ENCODE peak calls at places on chromosomes 4 and X, in nine cellular contexts. I is GM06990, H is psoas muscle, E is AG10803, P is keratinocyte, G is SK-N-SH, C is OCI-LY7, A is endothelial cell of umbilical vein, Z is tibial artery. W is an unnamed sample.

GRCh38 chr4:132683957-132684356 is 465.1 kb upstream of the PCDH10 start:
- DNase-seq in I (no peak), H (no peak), E (no peak), P (no peak), G (no peak), C (peak), A (no peak), Z (no peak), W (no peak)

GRCh38 chrX:10496345-10496965 is 123.9 kb downstream of the MID1 start:
- DNase-seq in I (no peak), H (no peak), E (peak), P (no peak), G (peak), C (no peak), A (peak), Z (no peak), W (peak)

GRCh38 chr4:61938250-61938846 is 738.2 kb downstream of the ADGRL3 start:
- DNase-seq in I (no peak), H (no peak), E (no peak), P (no peak), G (peak), C (no peak), A (no peak), Z (no peak), W (no peak)

GRCh38 chrX:150227321-150227860 is 135.7 kb upstream of the MAMLD1 start:
- DNase-seq in I (no peak), H (no peak), E (no peak), P (no peak), G (no peak), C (no peak), A (no peak), Z (no peak), W (no peak)

GRCh38 chr4:1720163-1720983 is 750 bp downstream of the TMEM129 start:
- DNase-seq in I (peak), H (peak), E (peak), P (no peak), G (peak), C (peak), A (peak), Z (peak), W (peak)

GRCh38 chrX:18377802-18378201 is 23.3 kb upstream of the SCML2 start:
- DNase-seq in I (no peak), H (no peak), E (peak), P (no peak), G (peak), C (peak), A (peak), Z (no peak), W (no peak)

GRCh38 chrX:108219949-108220601 is 128.5 kb downstream of the ATG4A start:
- DNase-seq in I (no peak), H (no peak), E (no peak), P (no peak), G (no peak), C (no peak), A (no peak), Z (no peak), W (no peak)

GRCh38 chr4:95289028-95289634 is 259.6 kb downstream of the UNC5C start:
- DNase-seq in I (no peak), H (no peak), E (no peak), P (no peak), G (no peak), C (peak), A (peak), Z (no peak), W (no peak)

GRCh38 chrX:105618393-105619101 is 203.8 kb upstream of the NRK start:
- DNase-seq in I (no peak), H (no peak), E (no peak), P (no peak), G (no peak), C (no peak), A (no peak), Z (no peak), W (no peak)

GRCh38 chrX:38864165-38864564 is 62.9 kb downstream of the MID1IP1 start:
- DNase-seq in I (no peak), H (no peak), E (peak), P (no peak), G (no peak), C (no peak), A (no peak), Z (no peak), W (peak)

GRCh38 chr4:139875456-139875855 is 209.8 kb downstream of the MGST2 start:
- DNase-seq in I (no peak), H (no peak), E (no peak), P (no peak), G (no peak), C (no peak), A (no peak), Z (no peak), W (no peak)

GRCh38 chr4:118981839-118982381 is 93.3 kb downstream of the SYNPO2 start:
- DNase-seq in I (no peak), H (peak), E (peak), P (peak), G (peak), C (peak), A (peak), Z (peak), W (peak)

GRCh38 chrX:41382699-41383645 is 49.0 kb downstream of the DDX3X start:
- DNase-seq in I (no peak), H (no peak), E (peak), P (no peak), G (no peak), C (no peak), A (no peak), Z (no peak), W (peak)

GRCh38 chr4:42416017-42416416 is 18.7 kb downstream of the SHISA3 start:
- DNase-seq in I (no peak), H (no peak), E (no peak), P (no peak), G (no peak), C (peak), A (no peak), Z (no peak), W (no peak)

GRCh38 chr4:186725422-186726149 is 1.9 kb upstream of the FAT1 start:
- DNase-seq in I (no peak), H (peak), E (peak), P (no peak), G (peak), C (no peak), A (peak), Z (peak), W (peak)

DNA sequence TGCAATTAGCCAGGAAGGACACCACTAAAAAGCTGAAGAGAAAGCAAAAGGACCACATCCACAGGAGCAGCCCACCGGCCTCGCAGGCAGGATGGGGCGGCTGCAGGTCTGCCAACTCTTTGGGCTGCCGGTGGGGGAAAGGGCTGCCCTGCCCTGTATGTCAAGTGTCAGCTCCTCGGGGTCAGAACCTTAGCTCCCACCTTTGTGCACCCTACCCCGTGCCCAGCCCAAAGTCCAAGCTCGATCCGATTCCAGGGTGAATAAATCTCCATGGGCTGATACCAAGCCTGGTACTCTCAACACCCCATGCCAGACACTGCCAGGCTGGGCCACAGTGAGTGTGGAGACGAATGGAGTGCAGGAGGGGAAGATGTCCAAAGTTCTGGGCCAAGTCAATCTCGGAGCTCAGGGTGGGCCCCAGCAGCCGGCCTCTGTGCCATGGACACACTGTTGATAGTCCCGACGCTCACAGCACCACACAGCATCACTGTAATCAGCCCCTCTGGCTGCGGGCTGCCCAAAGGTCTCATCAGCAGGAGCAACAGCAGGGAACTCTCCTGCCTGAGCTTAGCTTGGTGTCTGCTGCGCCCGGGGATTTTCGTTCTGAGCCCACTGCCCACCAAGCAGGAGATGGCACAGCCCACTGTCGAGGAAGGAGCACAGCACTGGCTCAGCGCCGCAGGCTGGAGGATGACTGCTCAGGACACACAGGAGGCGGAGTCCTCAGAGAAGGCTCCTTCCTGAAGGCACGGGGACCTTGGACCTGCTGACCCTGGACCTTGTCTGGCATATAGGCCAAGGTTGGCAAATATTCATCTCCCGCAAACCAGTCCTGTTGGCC is 84.4 kb downstream of the JAKMIP1 start:
- DNase-seq in I (no peak), H (no peak), E (no peak), P (no peak), G (no peak), C (no peak), A (no peak), Z (no peak), W (no peak)
- TF ChIP-seq CTCF in I (no peak), H (no peak), E (no peak), P (no peak), G (no peak), C (no peak), A (no peak), Z (no peak), W (no peak)

GRCh38 chrX:153649178-153649914 is 2.3 kb downstream of the DUSP9 start:
- DNase-seq in I (no peak), H (no peak), E (no peak), P (no peak), G (peak), C (peak), A (no peak), Z (no peak), W (no peak)

GRCh38 chrX:153646620-153647373 is at the start of gene DUSP9:
- DNase-seq in I (no peak), H (no peak), E (no peak), P (no peak), G (peak), C (no peak), A (peak), Z (no peak), W (no peak)

GRCh38 chrX:153648358-153649177 is 1.6 kb downstream of the DUSP9 start:
- DNase-seq in I (no peak), H (no peak), E (no peak), P (no peak), G (peak), C (no peak), A (no peak), Z (no peak), W (no peak)

GRCh38 chrX:153645921-153646481 is 1.0 kb upstream of the DUSP9 start:
- DNase-seq in I (no peak), H (no peak), E (no peak), P (no peak), G (no peak), C (no peak), A (no peak), Z (no peak), W (no peak)

GRCh38 chrX:153647461-153648357 is 706 bp downstream of the DUSP9 start:
- DNase-seq in I (no peak), H (no peak), E (no peak), P (no peak), G (peak), C (no peak), A (no peak), Z (no peak), W (peak)
- H3K4me3 ChIP-seq in I (no peak), H (peak), E (no peak), P (no peak), G (no peak), C (no peak), A (no peak), Z (no peak), W (no peak)

GRCh38 chrX:23634181-23634580 is 33.1 kb upstream of the PRDX4 start:
- DNase-seq in I (no peak), H (no peak), E (no peak), P (no peak), G (peak), C (no peak), A (peak), Z (no peak), W (peak)
- TF ChIP-seq CTCF in I (no peak), H (peak), E (no peak), P (no peak), G (peak), C (peak), A (no peak), Z (no peak), W (no peak)

GRCh38 chr4:184437988-184438774 is 36.2 kb downstream of the IRF2 start:
- DNase-seq in I (no peak), H (no peak), E (no peak), P (no peak), G (no peak), C (peak), A (no peak), Z (no peak), W (no peak)

GRCh38 chr4:184437565-184437964 is 36.8 kb downstream of the IRF2 start:
- DNase-seq in I (no peak), H (no peak), E (no peak), P (no peak), G (no peak), C (no peak), A (no peak), Z (no peak), W (no peak)

GRCh38 chr4:184439856-184440592 is 34.3 kb downstream of the IRF2 start:
- DNase-seq in I (no peak), H (no peak), E (peak), P (no peak), G (no peak), C (no peak), A (no peak), Z (no peak), W (no peak)

GRCh38 chr4:184440593-184441358 is 33.6 kb downstream of the IRF2 start:
- DNase-seq in I (no peak), H (no peak), E (no peak), P (no peak), G (no peak), C (no peak), A (no peak), Z (no peak), W (no peak)

GRCh38 chr4:184439386-184439785 is 35.0 kb downstream of the IRF2 start:
- DNase-seq in I (no peak), H (no peak), E (no peak), P (no peak), G (no peak), C (no peak), A (no peak), Z (no peak), W (peak)
- H3K4me3 ChIP-seq in I (no peak), H (no peak), E (no peak), P (no peak), G (no peak), C (no peak), A (no peak), Z (no peak), W (no peak)

GRCh38 chr4:26763063-26763462 is 97.6 kb upstream of the STIM2 start:
- DNase-seq in I (no peak), H (no peak), E (no peak), P (no peak), G (no peak), C (peak), A (no peak), Z (no peak), W (no peak)

GRCh38 chr4:26763649-26764048 is 97.0 kb upstream of the STIM2 start:
- DNase-seq in I (no peak), H (no peak), E (no peak), P (no peak), G (no peak), C (no peak), A (no peak), Z (no peak), W (no peak)

GRCh38 chr4:26762650-26763049 is 98.0 kb upstream of the STIM2 start:
- DNase-seq in I (no peak), H (no peak), E (no peak), P (no peak), G (no peak), C (no peak), A (peak), Z (no peak), W (no peak)

GRCh38 chr4:26766142-26766541 is 94.5 kb upstream of the STIM2 start:
- DNase-seq in I (no peak), H (no peak), E (no peak), P (no peak), G (no peak), C (no peak), A (no peak), Z (peak), W (no peak)

GRCh38 chr4:26765515-26765914 is 95.1 kb upstream of the STIM2 start:
- DNase-seq in I (no peak), H (no peak), E (no peak), P (no peak), G (no peak), C (no peak), A (no peak), Z (no peak), W (peak)
- TF ChIP-seq CTCF in I (no peak), H (no peak), E (no peak), P (no peak), G (no peak), C (no peak), A (no peak), Z (no peak), W (no peak)

DNA sequence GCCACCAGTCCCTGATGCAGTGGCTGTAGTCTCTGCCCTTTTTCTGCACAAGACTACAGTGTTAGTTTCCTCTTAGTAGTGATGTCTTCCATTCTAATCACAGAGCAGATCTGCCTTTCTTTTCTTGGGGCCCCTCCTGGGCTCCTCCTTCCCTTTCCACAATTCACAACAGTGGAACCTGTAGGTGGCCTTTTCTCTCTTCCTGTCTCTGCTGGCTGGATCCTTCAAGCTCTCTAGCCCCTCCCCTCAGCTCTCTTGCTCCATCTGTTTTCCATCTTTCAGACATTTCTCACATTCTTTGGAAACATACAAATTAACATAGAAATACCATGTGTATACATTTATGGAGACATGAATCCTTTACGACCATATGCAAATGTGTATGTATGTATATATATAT is 284 bp upstream of the SPIN2A start:
- DNase-seq in I (no peak), H (no peak), E (peak), P (no peak), G (no peak), C (no peak), A (no peak), Z (no peak), W (peak)
- H3K4me3 ChIP-seq in I (no peak), H (peak), E (peak), P (no peak), G (no peak), C (no peak), A (no peak), Z (peak), W (peak)